ENCODE peak calls at places on chromosomes 7 and 10, in four cellular contexts. One of them, this sample, is unnamed.

GRCh38 chr7:127287133-127287532 is 34.4 kb upstream of the GRM8 start:
- DNase-seq in K562: no peak
- DNase-seq in GM12878: no peak
- DNase-seq in HepG2: no peak
- DNase-seq in this sample: no peak

GRCh38 chr10:15370741-15371701 is at the start of gene FAM171A1:
- DNase-seq in K562: peak; percentile 66
- DNase-seq in GM12878: no peak
- DNase-seq in HepG2: no peak
- DNase-seq in this sample: peak; percentile 79

GRCh38 chr10:126014309-126014708 is 117.9 kb downstream of the FANK1 start:
- DNase-seq in K562: no peak
- DNase-seq in GM12878: no peak
- DNase-seq in HepG2: no peak
- DNase-seq in this sample: no peak

GRCh38 chr7:86202833-86203232 is 440.9 kb upstream of the GRM3 start:
- DNase-seq in K562: no peak
- DNase-seq in GM12878: no peak
- DNase-seq in HepG2: no peak
- DNase-seq in this sample: no peak

GRCh38 chr7:116616555-116617059 is 55.4 kb upstream of the MET start:
- DNase-seq in K562: no peak
- DNase-seq in GM12878: no peak
- DNase-seq in HepG2: peak; percentile 21
- DNase-seq in this sample: no peak

GRCh38 chr10:93999401-93999851 is 5.7 kb downstream of the PLCE1 start:
- DNase-seq in K562: no peak
- DNase-seq in GM12878: no peak
- DNase-seq in HepG2: no peak
- DNase-seq in this sample: no peak

GRCh38 chr10:98170249-98171117 is 36.0 kb downstream of the R3HCC1L start:
- DNase-seq in K562: peak; percentile 35
- DNase-seq in GM12878: peak; percentile 19
- DNase-seq in HepG2: peak; percentile 54
- DNase-seq in this sample: peak; percentile 66

GRCh38 chr10:22252801-22253577 is 35.2 kb upstream of the EBLN1 start:
- DNase-seq in K562: no peak
- DNase-seq in GM12878: no peak
- DNase-seq in HepG2: no peak
- DNase-seq in this sample: no peak

GRCh38 chr10:87722716-87723115 is 63.0 kb downstream of the PAPSS2 start:
- DNase-seq in K562: no peak
- DNase-seq in GM12878: no peak
- DNase-seq in HepG2: no peak
- DNase-seq in this sample: no peak

GRCh38 chr7:94632338-94633024 is 23.5 kb downstream of the SGCE start:
- DNase-seq in K562: no peak
- DNase-seq in GM12878: no peak
- DNase-seq in HepG2: no peak
- DNase-seq in this sample: no peak

GRCh38 chr7:102875700-102876192 is 37.1 kb upstream of the LRRC17 start:
- DNase-seq in K562: peak; percentile 56
- DNase-seq in GM12878: no peak
- DNase-seq in HepG2: peak; percentile 82
- DNase-seq in this sample: no peak

GRCh38 chr10:37754538-37755323 is 102.7 kb downstream of the ZNF248 start:
- DNase-seq in K562: peak; percentile 16
- DNase-seq in GM12878: no peak
- DNase-seq in HepG2: peak; percentile 64
- DNase-seq in this sample: peak; percentile 10

GRCh38 chr7:10076661-10077300 is 896.9 kb upstream of the PHF14 start:
- DNase-seq in K562: no peak
- DNase-seq in GM12878: no peak
- DNase-seq in HepG2: no peak
- DNase-seq in this sample: no peak

GRCh38 chr7:150566123-150566522 is 1.1 kb upstream of the GIMAP4 start:
- DNase-seq in K562: no peak
- DNase-seq in GM12878: no peak
- DNase-seq in HepG2: no peak
- DNase-seq in this sample: no peak

GRCh38 chr7:142793156-142793555 is 22.4 kb downstream of the PRSS2 start:
- DNase-seq in K562: no peak
- DNase-seq in GM12878: no peak
- DNase-seq in HepG2: no peak
- DNase-seq in this sample: no peak

GRCh38 chr7:66748127-66748511 is 7.6 kb downstream of the RABGEF1 start:
- DNase-seq in K562: no peak
- DNase-seq in GM12878: no peak
- DNase-seq in HepG2: no peak
- DNase-seq in this sample: no peak

GRCh38 chr7:5635461-5636445 is 145.7 kb downstream of the RNF216 start:
- DNase-seq in K562: no peak
- DNase-seq in GM12878: no peak
- DNase-seq in HepG2: peak; percentile 57
- DNase-seq in this sample: no peak

GRCh38 chr7:5636914-5637313 is 144.5 kb downstream of the RNF216 start:
- DNase-seq in K562: peak; percentile 56
- DNase-seq in GM12878: no peak
- DNase-seq in HepG2: no peak
- DNase-seq in this sample: no peak

GRCh38 chr7:5636446-5636835 is 145.0 kb downstream of the RNF216 start:
- DNase-seq in K562: no peak
- DNase-seq in GM12878: no peak
- DNase-seq in HepG2: peak; percentile 32
- DNase-seq in this sample: no peak

GRCh38 chr7:5637415-5637814 is 144.0 kb downstream of the RNF216 start:
- DNase-seq in K562: no peak
- DNase-seq in GM12878: no peak
- DNase-seq in HepG2: no peak
- DNase-seq in this sample: no peak

DNA sequence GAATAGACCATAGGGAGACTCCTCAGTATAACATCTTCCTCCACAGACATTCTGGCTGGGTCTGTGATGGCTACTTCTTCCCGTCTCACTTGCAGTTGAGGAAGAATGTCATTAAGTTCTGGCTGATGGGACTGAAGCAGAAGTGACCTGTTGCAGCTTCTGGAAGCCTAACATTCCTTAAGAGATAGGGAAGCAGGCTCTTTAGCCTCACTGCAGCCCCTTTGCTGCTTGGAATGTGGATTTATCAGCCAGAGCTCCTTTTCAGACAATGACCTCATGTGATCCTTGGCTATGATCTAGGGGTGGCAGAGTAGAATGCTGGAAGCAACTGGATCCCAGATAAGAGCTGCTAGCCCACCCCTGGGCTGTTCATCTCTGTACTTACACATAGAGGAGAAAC is 142.5 kb downstream of the RNF216 start:
- DNase-seq in K562: peak; percentile 26
- DNase-seq in GM12878: no peak
- DNase-seq in HepG2: no peak
- DNase-seq in this sample: no peak
- TF ChIP-seq TARDBP in K562: no peak
- TF ChIP-seq TARDBP in GM12878: no peak
- TF ChIP-seq TARDBP in HepG2: no peak
- TF ChIP-seq TARDBP in this sample: no peak

GRCh38 chr7:525740-526139 is 6.1 kb upstream of the PDGFA start:
- DNase-seq in K562: no peak
- DNase-seq in GM12878: no peak
- DNase-seq in HepG2: no peak
- DNase-seq in this sample: no peak
- TF ChIP-seq TARDBP in K562: no peak
- TF ChIP-seq TARDBP in GM12878: no peak
- TF ChIP-seq TARDBP in HepG2: no peak
- TF ChIP-seq TARDBP in this sample: no peak

DNA sequence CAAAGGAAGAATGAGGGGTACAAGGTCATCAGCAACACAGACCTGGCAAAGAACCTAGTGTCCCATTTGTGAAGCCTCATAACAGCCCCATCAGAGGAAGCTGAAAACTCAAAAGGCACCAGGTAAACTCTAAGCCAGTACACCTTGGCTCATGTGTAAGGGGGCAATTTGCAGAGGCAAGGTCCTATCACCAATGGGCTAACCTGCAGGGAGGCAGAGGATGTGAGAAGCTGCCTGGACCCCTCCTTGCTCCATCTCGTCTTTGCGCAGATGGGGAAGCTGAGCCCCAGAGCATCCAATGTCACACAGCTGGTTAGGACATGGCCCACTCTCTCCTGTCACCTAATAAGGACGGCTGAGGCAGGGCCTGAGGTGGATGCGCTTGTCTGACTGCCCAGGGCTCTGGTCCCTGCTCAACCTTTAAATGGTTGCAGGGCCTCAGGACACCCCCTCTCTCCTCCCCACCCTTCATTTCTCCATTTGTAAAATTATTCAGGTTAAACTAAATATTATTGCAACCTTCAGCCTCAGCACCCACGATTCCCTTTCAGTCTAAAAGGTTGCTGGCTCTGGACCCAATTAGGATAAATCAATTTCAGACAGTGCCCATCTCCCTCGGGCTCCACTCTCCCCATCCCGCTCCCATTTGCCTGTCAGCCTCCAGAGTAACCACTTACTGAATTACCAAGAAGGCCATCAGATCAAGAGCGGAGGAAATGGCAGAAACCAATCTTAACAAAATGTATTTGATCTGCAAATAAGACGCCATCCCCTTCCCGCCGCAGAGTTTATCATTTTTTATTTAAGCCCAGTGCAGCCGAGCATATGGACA is 135.3 kb downstream of the OAT start:
- DNase-seq in K562: no peak
- DNase-seq in GM12878: no peak
- DNase-seq in HepG2: no peak
- DNase-seq in this sample: no peak
- TF ChIP-seq TARDBP in K562: no peak
- TF ChIP-seq TARDBP in GM12878: no peak
- TF ChIP-seq TARDBP in HepG2: no peak
- TF ChIP-seq TARDBP in this sample: no peak

GRCh38 chr10:78764436-78764835 is 304.3 kb upstream of the ZMIZ1 start:
- DNase-seq in K562: no peak
- DNase-seq in GM12878: no peak
- DNase-seq in HepG2: no peak
- DNase-seq in this sample: no peak

GRCh38 chr10:78763651-78764395 is 304.9 kb upstream of the ZMIZ1 start:
- DNase-seq in K562: no peak
- DNase-seq in GM12878: no peak
- DNase-seq in HepG2: no peak
- DNase-seq in this sample: no peak

GRCh38 chr10:78765726-78766335 is 302.9 kb upstream of the ZMIZ1 start:
- DNase-seq in K562: no peak
- DNase-seq in GM12878: no peak
- DNase-seq in HepG2: no peak
- DNase-seq in this sample: no peak

GRCh38 chr10:78763217-78763616 is 305.5 kb upstream of the ZMIZ1 start:
- DNase-seq in K562: no peak
- DNase-seq in GM12878: no peak
- DNase-seq in HepG2: no peak
- DNase-seq in this sample: no peak

GRCh38 chr10:78764846-78765430 is 303.8 kb upstream of the ZMIZ1 start:
- DNase-seq in K562: no peak
- DNase-seq in GM12878: no peak
- DNase-seq in HepG2: no peak
- DNase-seq in this sample: no peak
- TF ChIP-seq TARDBP in K562: no peak
- TF ChIP-seq TARDBP in GM12878: no peak
- TF ChIP-seq TARDBP in HepG2: no peak
- TF ChIP-seq TARDBP in this sample: no peak

This sample was measured in HEK293T.